ENCODE peak calls at places on chromosomes 2 and 18, in six cellular contexts. G, Y, V, X, F and Z are unnamed samples.

GRCh38 chr2:84942964-84943421 is 28.0 kb upstream of the KCMF1 start:
- DNase-seq in G (no peak), Y (no peak), V (no peak), X (no peak), F (no peak), Z (no peak)

GRCh38 chr18:78701753-78702409 is 277.7 kb upstream of the SALL3 start:
- DNase-seq in G (no peak), Y (no peak), V (no peak), X (no peak), F (no peak), Z (no peak)

GRCh38 chr2:70397186-70397585 is 95.3 kb upstream of the FAM136A start:
- DNase-seq in G (no peak), Y (no peak), V (no peak), X (no peak), F (no peak), Z (no peak)

GRCh38 chr2:143844986-143845385 is 674.9 kb downstream of the ZEB2 start:
- DNase-seq in G (no peak), Y (no peak), V (no peak), X (no peak), F (no peak), Z (no peak)

GRCh38 chr2:95384854-95385569 is 17.5 kb upstream of the FAHD2A start:
- DNase-seq in G (no peak), Y (peak), V (no peak), X (peak), F (peak), Z (no peak)

GRCh38 chr2:205673312-205673711 is 9.0 kb upstream of the NRP2 start:
- DNase-seq in G (no peak), Y (no peak), V (no peak), X (no peak), F (no peak), Z (no peak)

GRCh38 chr2:203743441-203743932 is 37.0 kb downstream of the CD28 start:
- DNase-seq in G (no peak), Y (no peak), V (no peak), X (no peak), F (no peak), Z (no peak)

GRCh38 chr18:35521133-35521532 is 23.4 kb upstream of the INO80C start:
- DNase-seq in G (no peak), Y (no peak), V (no peak), X (no peak), F (no peak), Z (no peak)

GRCh38 chr2:138021154-138021553 is 56.9 kb downstream of the HNMT start:
- DNase-seq in G (no peak), Y (no peak), V (no peak), X (no peak), F (no peak), Z (no peak)

GRCh38 chr18:2027026-2027425 is 544.3 kb downstream of the METTL4 start:
- DNase-seq in G (no peak), Y (no peak), V (no peak), X (no peak), F (no peak), Z (no peak)

GRCh38 chr2:79817288-79817687 is 304.4 kb downstream of the CTNNA2 start:
- DNase-seq in G (no peak), Y (peak), V (no peak), X (no peak), F (peak), Z (no peak)

GRCh38 chr2:119405151-119405550 is 26.5 kb upstream of the TMEM37 start:
- DNase-seq in G (no peak), Y (no peak), V (no peak), X (no peak), F (no peak), Z (no peak)

GRCh38 chr2:233032551-233033320 is at the start of gene NEU2:
- DNase-seq in G (no peak), Y (no peak), V (no peak), X (no peak), F (no peak), Z (no peak)

GRCh38 chr18:3541549-3542386 is 91.8 kb downstream of the TGIF1 start:
- DNase-seq in G (no peak), Y (no peak), V (no peak), X (no peak), F (no peak), Z (no peak)

GRCh38 chr2:52347292-52347691 is 1315.4 kb upstream of the NRXN1 start:
- DNase-seq in G (no peak), Y (no peak), V (no peak), X (no peak), F (no peak), Z (no peak)

GRCh38 chr18:62663731-62664336 is 51.5 kb upstream of the PHLPP1 start:
- DNase-seq in G (peak), Y (no peak), V (no peak), X (no peak), F (no peak), Z (peak)

GRCh38 chr18:59070181-59070912 is 69.3 kb upstream of the SEC11C start:
- DNase-seq in G (peak), Y (peak), V (peak), X (peak), F (peak), Z (no peak)

GRCh38 chr2:188473306-188473705 is 181.6 kb downstream of the GULP1 start:
- DNase-seq in G (no peak), Y (no peak), V (no peak), X (no peak), F (no peak), Z (no peak)

GRCh38 chr2:188474316-188474715 is 182.6 kb downstream of the GULP1 start:
- DNase-seq in G (no peak), Y (no peak), V (no peak), X (no peak), F (no peak), Z (no peak)

GRCh38 chr2:188478724-188479123 is 187.1 kb downstream of the GULP1 start:
- DNase-seq in G (no peak), Y (peak), V (no peak), X (no peak), F (no peak), Z (peak)

GRCh38 chr2:188477564-188478086 is 186.0 kb downstream of the GULP1 start:
- DNase-seq in G (no peak), Y (no peak), V (no peak), X (no peak), F (no peak), Z (no peak)

GRCh38 chr2:188475945-188476344 is 184.3 kb downstream of the GULP1 start:
- DNase-seq in G (peak), Y (no peak), V (no peak), X (no peak), F (no peak), Z (no peak)
- H3K27ac ChIP-seq in G (peak), Y (peak), V (no peak), X (no peak), F (no peak), Z (no peak)

GRCh38 chr18:25853716-25854465 is 236.5 kb downstream of the SS18 start:
- DNase-seq in G (no peak), Y (no peak), V (no peak), X (no peak), F (no peak), Z (no peak)
- H3K27ac ChIP-seq in G (no peak), Y (no peak), V (no peak), X (no peak), F (no peak), Z (no peak)

GRCh38 chr2:85998071-85998991 is 107.4 kb downstream of the POLR1A start:
- DNase-seq in G (no peak), Y (peak), V (no peak), X (peak), F (peak), Z (no peak)
- H3K27ac ChIP-seq in G (peak), Y (no peak), V (peak), X (peak), F (no peak), Z (no peak)

DNA sequence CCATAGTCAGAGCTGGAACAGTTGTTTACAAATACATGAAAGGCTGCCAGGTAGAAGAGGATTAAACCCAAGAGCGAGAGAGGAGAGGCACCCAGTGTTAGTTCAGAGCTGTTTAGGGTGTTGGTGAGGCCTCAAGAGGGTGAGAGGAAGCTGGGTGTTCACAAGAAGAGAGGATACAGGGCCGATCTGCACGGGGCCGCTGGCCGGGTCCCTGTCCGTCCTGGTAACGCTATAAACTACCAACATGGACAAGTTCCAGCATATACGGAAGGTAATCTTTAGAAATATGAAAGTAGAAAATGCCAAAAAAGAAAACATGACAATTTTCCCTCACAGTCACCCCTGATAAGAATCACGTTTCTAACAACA is 109.7 kb downstream of the TMEM18 start:
- DNase-seq in G (no peak), Y (no peak), V (no peak), X (no peak), F (no peak), Z (no peak)
- H3K27ac ChIP-seq in G (no peak), Y (no peak), V (no peak), X (no peak), F (no peak), Z (peak)

GRCh38 chr2:159034728-159035127 is 66.3 kb downstream of the TANC1 start:
- DNase-seq in G (no peak), Y (no peak), V (no peak), X (no peak), F (no peak), Z (no peak)
- H3K27ac ChIP-seq in G (no peak), Y (no peak), V (no peak), X (peak), F (no peak), Z (no peak)

GRCh38 chr2:35082072-35082471 is 1273.5 kb upstream of the CRIM1 start:
- DNase-seq in G (peak), Y (peak), V (no peak), X (no peak), F (no peak), Z (no peak)

GRCh38 chr2:35080231-35080905 is 1275.2 kb upstream of the CRIM1 start:
- DNase-seq in G (peak), Y (no peak), V (no peak), X (no peak), F (no peak), Z (peak)

GRCh38 chr2:35081001-35081628 is 1274.5 kb upstream of the CRIM1 start:
- DNase-seq in G (peak), Y (no peak), V (no peak), X (no peak), F (no peak), Z (peak)
- H3K27ac ChIP-seq in G (peak), Y (no peak), V (no peak), X (no peak), F (no peak), Z (peak)

GRCh38 chr2:97661927-97662326 is 1.9 kb downstream of the ACTR1B start:
- DNase-seq in G (no peak), Y (no peak), V (no peak), X (no peak), F (no peak), Z (no peak)
- H3K27ac ChIP-seq in G (no peak), Y (no peak), V (no peak), X (peak), F (no peak), Z (no peak)